ENCODE peak calls at places on chromosomes 13 and 19, in six cellular contexts. P, H, Y, X, K and O are unnamed samples.

GRCh38 chr13:23618341-23618740 is 48.1 kb downstream of the TNFRSF19 start:
- DNase-seq in P (peak; percentile 44), H (no peak), Y (no peak), X (peak; percentile 99), K (no peak), O (peak; percentile 66)

GRCh38 chr13:43036386-43037220 is 13.2 kb downstream of the DNAJC15 start:
- DNase-seq in P (no peak), H (no peak), Y (no peak), X (no peak), K (no peak), O (no peak)

GRCh38 chr19:56837892-56838679 is 2.4 kb downstream of the PEG3 start:
- DNase-seq in P (peak; percentile 83), H (no peak), Y (peak; percentile 37), X (no peak), K (no peak), O (no peak)

GRCh38 chr19:32104465-32105235 is 240.8 kb upstream of the ZNF507 start:
- DNase-seq in P (no peak), H (no peak), Y (no peak), X (peak; percentile 51), K (no peak), O (peak; percentile 84)

GRCh38 chr19:40363128-40363527 is 14.6 kb downstream of the PLD3 start:
- DNase-seq in P (no peak), H (no peak), Y (no peak), X (no peak), K (no peak), O (no peak)

GRCh38 chr13:34048652-34049051 is 230.7 kb downstream of the RFC3 start:
- DNase-seq in P (peak; percentile 90), H (no peak), Y (no peak), X (no peak), K (no peak), O (peak; percentile 97)

GRCh38 chr19:8161135-8161646 is 11.8 kb upstream of the FBN3 start:
- DNase-seq in P (no peak), H (no peak), Y (no peak), X (no peak), K (no peak), O (no peak)

GRCh38 chr19:47813304-47813994 is 8.3 kb upstream of the CRX start:
- DNase-seq in P (peak; percentile 40), H (peak; percentile 20), Y (peak; percentile 30), X (no peak), K (no peak), O (no peak)

GRCh38 chr19:45890877-45891276 is 4.9 kb upstream of the IRF2BP1 start:
- DNase-seq in P (no peak), H (no peak), Y (no peak), X (no peak), K (no peak), O (no peak)

GRCh38 chr13:99528547-99528946 is 27.3 kb downstream of the TM9SF2 start:
- DNase-seq in P (no peak), H (peak; percentile 9), Y (no peak), X (no peak), K (no peak), O (no peak)

GRCh38 chr13:106129273-106129672 is 406.2 kb downstream of the EFNB2 start:
- DNase-seq in P (no peak), H (no peak), Y (no peak), X (no peak), K (no peak), O (no peak)

GRCh38 chr13:28603033-28603664 is 55.8 kb upstream of the POMP start:
- DNase-seq in P (no peak), H (no peak), Y (no peak), X (no peak), K (no peak), O (no peak)

GRCh38 chr13:33642374-33643065 is 175.4 kb upstream of the RFC3 start:
- DNase-seq in P (peak; percentile 67), H (no peak), Y (peak; percentile 33), X (no peak), K (no peak), O (no peak)

GRCh38 chr13:37753776-37754175 is 115.8 kb downstream of the TRPC4 start:
- DNase-seq in P (no peak), H (no peak), Y (no peak), X (no peak), K (no peak), O (no peak)

GRCh38 chr19:49558591-49558990 is 21.8 kb downstream of the NOSIP start:
- DNase-seq in P (no peak), H (no peak), Y (no peak), X (no peak), K (no peak), O (no peak)

GRCh38 chr19:36151144-36152051 is 849 bp downstream of the COX7A1 start:
- DNase-seq in P (no peak), H (no peak), Y (peak; percentile 57), X (no peak), K (no peak), O (no peak)

GRCh38 chr13:19984430-19985218 is 26.1 kb downstream of the ZMYM2 start:
- DNase-seq in P (peak; percentile 11), H (no peak), Y (no peak), X (peak; percentile 35), K (peak; percentile 2), O (no peak)

GRCh38 chr13:102983496-102983895 is 82.7 kb downstream of the SLC10A2 start:
- DNase-seq in P (peak; percentile 52), H (no peak), Y (no peak), X (no peak), K (no peak), O (no peak)

GRCh38 chr19:38883286-38883685 is 5.2 kb upstream of the RINL start:
- DNase-seq in P (no peak), H (no peak), Y (no peak), X (no peak), K (no peak), O (no peak)
- H3K27ac ChIP-seq in P (no peak overlapping the region), H (no peak overlapping the region), Y (no peak overlapping the region), X (no peak overlapping the region), K (no peak overlapping the region), O (no peak overlapping the region)

GRCh38 chr13:49498211-49498610 is 2.5 kb downstream of the PHF11 start:
- DNase-seq in P (no peak), H (no peak), Y (no peak), X (no peak), K (no peak), O (no peak)
- H3K27ac ChIP-seq in P (no peak overlapping the region), H (peak overlapping the region; percentile 90), Y (no peak overlapping the region), X (no peak overlapping the region), K (no peak overlapping the region), O (no peak overlapping the region)

DNA sequence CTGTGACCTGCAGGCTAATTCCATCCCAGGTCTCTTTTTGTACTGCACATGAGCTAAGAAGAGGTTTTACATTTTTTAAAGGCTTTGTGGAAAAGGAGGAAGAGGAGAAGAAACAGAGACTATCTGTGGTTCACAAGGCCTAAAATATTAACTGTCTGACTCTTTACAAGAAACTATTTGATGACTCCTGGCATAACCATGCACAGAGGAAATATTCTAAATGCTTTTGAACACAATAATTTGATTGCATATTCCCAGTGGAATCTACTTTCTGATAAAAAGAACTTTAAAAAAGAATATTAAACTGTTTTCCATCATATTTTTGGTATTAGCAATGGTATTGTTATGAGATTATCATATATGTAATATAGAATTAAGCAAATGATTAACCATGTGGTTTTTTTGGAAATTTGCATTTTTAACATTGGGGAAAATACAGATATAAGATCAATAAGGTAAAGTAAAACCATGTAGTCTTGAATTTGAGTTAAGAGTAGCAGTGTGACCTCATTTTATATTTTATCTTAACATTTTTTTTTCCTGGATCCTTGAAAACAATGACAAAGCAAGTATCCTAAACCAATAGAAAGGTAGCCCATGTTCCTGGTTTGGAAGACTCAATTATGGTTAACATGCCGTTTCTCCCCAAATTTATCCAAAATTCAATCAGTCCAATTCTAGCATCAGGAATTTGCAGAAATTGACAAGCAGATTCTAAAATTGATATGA is 251.0 kb downstream of the UQCRFS1 start:
- DNase-seq in P (peak; percentile 18), H (no peak), Y (no peak), X (peak; percentile 3), K (no peak), O (no peak)
- H3K27ac ChIP-seq in P (no peak overlapping the region), H (no peak overlapping the region), Y (no peak overlapping the region), X (peak overlapping the region; percentile 73), K (no peak overlapping the region), O (peak overlapping the region; percentile 27)

DNA sequence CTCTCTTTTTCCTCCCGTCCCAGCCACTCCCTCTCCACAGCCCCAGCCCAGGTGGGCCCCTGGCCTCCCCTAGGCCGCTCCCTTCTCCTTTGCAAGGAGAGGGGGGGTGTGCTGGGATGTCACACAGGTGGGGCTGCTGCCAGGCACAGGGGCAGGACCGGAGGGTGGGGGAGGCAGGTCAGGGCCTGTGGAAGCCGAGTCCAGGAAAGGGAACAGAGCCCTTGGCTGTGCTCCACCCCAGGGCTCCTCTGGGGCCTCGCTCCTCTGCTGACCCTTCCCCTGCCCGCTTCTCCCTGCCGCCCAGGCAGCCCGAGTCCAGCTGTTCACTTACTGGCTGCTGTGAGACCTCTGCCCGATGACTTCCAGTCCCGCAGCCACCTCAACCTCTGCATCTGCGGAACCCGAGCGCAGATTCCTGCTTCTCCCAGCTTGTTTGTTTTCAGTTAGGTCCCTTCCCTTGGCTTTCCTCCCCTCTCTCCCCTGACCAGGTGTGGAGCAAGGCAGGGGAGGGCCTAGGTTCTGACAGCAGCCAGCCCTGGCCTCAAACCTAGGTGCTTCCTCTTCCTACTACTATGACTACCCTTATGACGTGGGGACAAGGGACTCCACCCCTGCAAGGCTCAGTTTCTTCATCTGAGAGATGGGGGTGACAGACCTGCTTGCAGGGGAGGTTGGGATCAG is 850 bp upstream of the KLK11 start:
- DNase-seq in P (no peak), H (no peak), Y (no peak), X (no peak), K (no peak), O (no peak)
- H3K27ac ChIP-seq in P (no peak overlapping the region), H (no peak overlapping the region), Y (no peak overlapping the region), X (no peak overlapping the region), K (no peak overlapping the region), O (peak overlapping the region; percentile 86)

GRCh38 chr19:39157997-39158389 is 32.4 kb downstream of the PAK4 start:
- DNase-seq in P (no peak), H (no peak), Y (no peak), X (no peak), K (no peak), O (no peak)
- H3K27ac ChIP-seq in P (no peak overlapping the region), H (no peak overlapping the region), Y (no peak overlapping the region), X (no peak overlapping the region), K (no peak overlapping the region), O (no peak overlapping the region)

GRCh38 chr19:2122251-2122650 is 25.5 kb downstream of the IZUMO4 start:
- DNase-seq in P (no peak), H (no peak), Y (no peak), X (no peak), K (no peak), O (no peak)
- H3K27ac ChIP-seq in P (no peak overlapping the region), H (no peak overlapping the region), Y (no peak overlapping the region), X (no peak overlapping the region), K (no peak overlapping the region), O (no peak overlapping the region)

GRCh38 chr19:34926685-34927375 is at the start of gene ZNF30:
- DNase-seq in P (peak; percentile 61), H (peak; percentile 59), Y (peak; percentile 70), X (peak; percentile 81), K (peak; percentile 43), O (peak; percentile 31)
- H3K27ac ChIP-seq in P (peak within 1 kb of the TSS; percentile 40), H (peak within 1 kb of the TSS; percentile 61), Y (peak within 1 kb of the TSS; percentile 85), X (peak within 1 kb of the TSS; percentile 14), K (peak within 1 kb of the TSS; percentile 88), O (peak within 1 kb of the TSS; percentile 66)